ENCODE peak calls at places on chromosomes 7 and 10, in eight cellular contexts. I, K, L, M, G, B, O and S are unnamed samples.

GRCh38 chr7:127638197-127638596 is 13.8 kb upstream of the SND1 start:
- DNase-seq in I (no peak), K (no peak), L (no peak), M (no peak), G (no peak), B (no peak), O (no peak), S (no peak)

GRCh38 chr7:95205821-95206220 is 118.5 kb downstream of the PON1 start:
- DNase-seq in I (no peak), K (no peak), L (no peak), M (no peak), G (no peak), B (peak), O (no peak), S (no peak)

GRCh38 chr10:5813091-5813340 is 218 bp downstream of the GDI2 start:
- DNase-seq in I (no peak), K (no peak), L (no peak), M (no peak), G (no peak), B (no peak), O (no peak), S (no peak)

GRCh38 chr10:117168135-117168674 is 29.1 kb upstream of the KCNK18 start:
- DNase-seq in I (peak), K (no peak), L (peak), M (peak), G (peak), B (peak), O (no peak), S (peak)

GRCh38 chr7:138472292-138473079 is 12.4 kb downstream of the TRIM24 start:
- DNase-seq in I (no peak), K (no peak), L (no peak), M (no peak), G (no peak), B (no peak), O (no peak), S (no peak)

GRCh38 chr10:103193820-103194529 is 903 bp upstream of the NT5C2 start:
- DNase-seq in I (no peak), K (peak), L (no peak), M (peak), G (no peak), B (peak), O (no peak), S (no peak)

GRCh38 chr10:29598861-29599311 is 35.9 kb downstream of the SVIL start:
- DNase-seq in I (no peak), K (no peak), L (no peak), M (no peak), G (no peak), B (no peak), O (no peak), S (no peak)

GRCh38 chr10:44183667-44184632 is 200.9 kb downstream of the CXCL12 start:
- DNase-seq in I (no peak), K (no peak), L (no peak), M (no peak), G (no peak), B (peak), O (no peak), S (no peak)

GRCh38 chr10:49713266-49713665 is 33.8 kb downstream of the C10orf53 start:
- DNase-seq in I (no peak), K (no peak), L (no peak), M (no peak), G (no peak), B (no peak), O (no peak), S (no peak)

GRCh38 chr7:36406156-36406555 is 16.5 kb downstream of the ANLN start:
- DNase-seq in I (no peak), K (no peak), L (no peak), M (no peak), G (no peak), B (no peak), O (no peak), S (no peak)

GRCh38 chr10:121886997-121887622 is 40.7 kb downstream of the ATE1 start:
- DNase-seq in I (peak), K (peak), L (peak), M (peak), G (peak), B (peak), O (no peak), S (peak)

GRCh38 chr10:5595591-5596590 is 70.5 kb downstream of the ASB13 start:
- DNase-seq in I (no peak), K (no peak), L (no peak), M (peak), G (no peak), B (peak), O (no peak), S (no peak)

GRCh38 chr7:139317954-139318505 is 23.1 kb upstream of the FMC1 start:
- DNase-seq in I (no peak), K (no peak), L (no peak), M (peak), G (no peak), B (no peak), O (no peak), S (no peak)

GRCh38 chr7:138891446-138891810 is 89.8 kb downstream of the KIAA1549 start:
- DNase-seq in I (no peak), K (no peak), L (no peak), M (no peak), G (no peak), B (no peak), O (no peak), S (no peak)

GRCh38 chr7:120813546-120813945 is 44.4 kb downstream of the TSPAN12 start:
- DNase-seq in I (no peak), K (no peak), L (no peak), M (peak), G (no peak), B (no peak), O (no peak), S (no peak)

GRCh38 chr10:201328-201771 is 66.1 kb downstream of the ZMYND11 start:
- DNase-seq in I (no peak), K (no peak), L (no peak), M (no peak), G (no peak), B (no peak), O (no peak), S (no peak)

GRCh38 chr7:116966606-116967005 is 13.3 kb downstream of the ST7 start:
- DNase-seq in I (no peak), K (no peak), L (no peak), M (no peak), G (no peak), B (no peak), O (no peak), S (no peak)

GRCh38 chr7:2009541-2010001 is 223.2 kb downstream of the MAD1L1 start:
- DNase-seq in I (no peak), K (no peak), L (no peak), M (no peak), G (no peak), B (no peak), O (no peak), S (no peak)

GRCh38 chr10:43871004-43871439 is 222.3 kb upstream of the ZNF32 start:
- DNase-seq in I (peak), K (no peak), L (no peak), M (no peak), G (no peak), B (no peak), O (no peak), S (no peak)

GRCh38 chr10:105187243-105187642 is 546.2 kb downstream of the SORCS3 start:
- DNase-seq in I (peak), K (no peak), L (no peak), M (no peak), G (no peak), B (no peak), O (no peak), S (no peak)

GRCh38 chr7:155763122-155763521 is 49.1 kb downstream of the SHH start:
- DNase-seq in I (no peak), K (no peak), L (no peak), M (no peak), G (no peak), B (no peak), O (no peak), S (no peak)

GRCh38 chr10:46520941-46521340 is 35.5 kb downstream of the GPRIN2 start:
- DNase-seq in I (no peak), K (no peak), L (no peak), M (no peak), G (no peak), B (peak), O (no peak), S (no peak)

GRCh38 chr7:34821965-34822558 is 164.0 kb downstream of the NPSR1 start:
- DNase-seq in I (no peak), K (no peak), L (no peak), M (no peak), G (no peak), B (no peak), O (no peak), S (no peak)

GRCh38 chr10:99630991-99631390 is 10.8 kb upstream of the SLC25A28 start:
- DNase-seq in I (no peak), K (no peak), L (no peak), M (no peak), G (no peak), B (no peak), O (no peak), S (no peak)

GRCh38 chr7:458511-459245 is 61.0 kb downstream of the PDGFA start:
- DNase-seq in I (no peak), K (no peak), L (no peak), M (no peak), G (no peak), B (no peak), O (no peak), S (no peak)

GRCh38 chr7:87545760-87546159 is 54.9 kb downstream of the ABCB1 start:
- DNase-seq in I (no peak), K (no peak), L (no peak), M (no peak), G (no peak), B (no peak), O (no peak), S (no peak)

GRCh38 chr10:4678951-4679671 is 146.9 kb upstream of the AKR1E2 start:
- DNase-seq in I (no peak), K (no peak), L (no peak), M (no peak), G (no peak), B (no peak), O (no peak), S (no peak)

GRCh38 chr10:69709366-69709941 is 79.4 kb downstream of the FAM241B start:
- DNase-seq in I (no peak), K (no peak), L (no peak), M (no peak), G (no peak), B (no peak), O (no peak), S (no peak)

GRCh38 chr7:48085433-48085791 is 3.7 kb upstream of the UPP1 start:
- DNase-seq in I (no peak), K (peak), L (no peak), M (peak), G (no peak), B (no peak), O (no peak), S (no peak)

GRCh38 chr7:14886533-14886932 is 16.0 kb downstream of the DGKB start:
- DNase-seq in I (no peak), K (no peak), L (no peak), M (no peak), G (no peak), B (no peak), O (no peak), S (no peak)